ENCODE peak calls at places on chromosomes 3 and 15, in four cellular contexts. A is heart right ventricle, G is ascending aorta, O is breast epithelium. T is an unnamed sample.

GRCh38 chr3:51388286-51389029 is 2.6 kb upstream of the RBM15B start:
- DNase-seq in O (no peak), A (no peak), G (peak; percentile 56), T (no peak)

GRCh38 chr15:48557335-48557734 is 88.2 kb downstream of the FBN1 start:
- DNase-seq in O (no peak), G (no peak), A (peak; percentile 40), T (no peak)

GRCh38 chr3:176697284-176697889 is 499.9 kb downstream of the TBL1XR1 start:
- DNase-seq in G (no peak), O (no peak), A (no peak), T (no peak)

GRCh38 chr3:96236499-96236898 is 577.9 kb upstream of the EPHA6 start:
- DNase-seq in O (no peak), A (no peak), G (no peak), T (no peak)

GRCh38 chr15:33086500-33087141 is 107.9 kb downstream of the FMN1 start:
- DNase-seq in O (no peak), A (no peak), G (no peak), T (no peak)

GRCh38 chr3:164393171-164393570 is 685.1 kb downstream of the SI start:
- DNase-seq in G (no peak), O (no peak), A (no peak), T (no peak)

GRCh38 chr3:58526124-58526957 is 10.6 kb downstream of the ACOX2 start:
- DNase-seq in G (no peak), O (no peak), A (no peak), T (no peak)

GRCh38 chr3:61454806-61455205 is 106.6 kb upstream of the PTPRG start:
- DNase-seq in A (no peak), O (no peak), G (no peak), T (no peak)

GRCh38 chr15:70251246-70251990 is 153.7 kb upstream of the TLE3 start:
- DNase-seq in A (no peak), G (no peak), O (no peak), T (no peak)

GRCh38 chr3:118987466-118987865 is 47.2 kb downstream of the IGSF11 start:
- DNase-seq in A (peak; percentile 58), G (no peak), O (peak; percentile 69), T (no peak)

GRCh38 chr3:127141921-127142730 is 50.8 kb upstream of the PRR23E start:
- DNase-seq in O (no peak), G (peak; percentile 43), A (no peak), T (no peak)

GRCh38 chr15:40909662-40910625 is 15.7 kb downstream of the VPS18 start:
- DNase-seq in G (no peak), A (no peak), O (peak; percentile 45), T (no peak)

GRCh38 chr3:4218426-4219226 is 84.5 kb upstream of the SETMAR start:
- DNase-seq in A (no peak), G (no peak), O (peak; percentile 19), T (no peak)

GRCh38 chr15:77456746-77457618 is 36.3 kb downstream of the HMG20A start:
- DNase-seq in O (no peak), A (no peak), G (no peak), T (no peak)

GRCh38 chr3:122893282-122893681 is 98.4 kb downstream of the SLC49A4 start:
- DNase-seq in G (no peak), A (no peak), O (no peak), T (no peak)

GRCh38 chr15:75928680-75929608 is 25.3 kb downstream of the FBXO22 start:
- DNase-seq in G (no peak), A (no peak), O (no peak), T (no peak)

GRCh38 chr3:122331886-122332285 is 6.8 kb downstream of the CSTA start:
- DNase-seq in O (no peak), A (no peak), G (no peak), T (no peak)

GRCh38 chr3:44499149-44499898 is 21.9 kb upstream of the ZNF445 start:
- DNase-seq in G (no peak), O (no peak), A (no peak), T (no peak)
- H3K9me3 ChIP-seq in G (peaks cover 90% of the 10 kb centered on the region), O (peaks cover 58% of the 10 kb centered on the region), A (peaks cover 95% of the 10 kb centered on the region), T (peaks cover 59% of the 10 kb centered on the region)

GRCh38 chr3:22759636-22760310 is 443.4 kb upstream of the UBE2E2 start:
- DNase-seq in A (no peak), O (no peak), G (no peak), T (no peak)
- H3K9me3 ChIP-seq in A (no peaks in the 10 kb centered on the region), O (no peaks in the 10 kb centered on the region), G (no peaks in the 10 kb centered on the region), T (peaks cover 7% of the 10 kb centered on the region)

GRCh38 chr15:20368974-20369373 is 172.6 kb downstream of the GOLGA6L6 start:
- DNase-seq in O (no peak), A (no peak), G (no peak), T (no peak)

DNA sequence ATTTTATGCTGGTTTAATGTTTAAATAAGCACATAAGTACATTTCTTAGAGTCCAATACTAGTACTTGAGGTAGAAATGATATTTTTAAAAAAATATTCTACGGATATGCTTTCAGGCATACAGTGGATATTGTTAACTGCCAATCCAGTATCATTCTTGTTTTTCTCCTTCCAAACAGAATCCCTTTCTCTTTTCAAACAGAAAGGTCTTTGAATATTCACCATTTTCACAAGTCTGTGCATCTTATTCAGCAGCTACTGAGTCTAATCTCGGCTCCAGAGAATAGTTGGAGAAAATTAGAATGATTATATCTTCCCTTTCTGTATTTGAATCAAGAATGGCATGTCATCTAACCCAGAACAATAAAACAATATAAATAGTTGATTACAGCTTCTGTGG is 174.5 kb downstream of the GOLGA6L6 start:
- DNase-seq in G (no peak), O (no peak), A (no peak), T (no peak)
- H3K9me3 ChIP-seq in G (no peaks in the 10 kb centered on the region), O (no peaks in the 10 kb centered on the region), A (no peaks in the 10 kb centered on the region), T (no peaks in the 10 kb centered on the region)

GRCh38 chr15:99619712-99620111 is 53.9 kb downstream of the MEF2A start:
- DNase-seq in G (no peak), O (no peak), A (no peak), T (no peak)

GRCh38 chr15:99620178-99620577 is 54.4 kb downstream of the MEF2A start:
- DNase-seq in O (no peak), G (no peak), A (no peak), T (no peak)

GRCh38 chr15:99616773-99617342 is 51.1 kb downstream of the MEF2A start:
- DNase-seq in O (no peak), A (no peak), G (no peak), T (no peak)

GRCh38 chr15:99618941-99619411 is 53.2 kb downstream of the MEF2A start:
- DNase-seq in O (no peak), A (no peak), G (no peak), T (no peak)

DNA sequence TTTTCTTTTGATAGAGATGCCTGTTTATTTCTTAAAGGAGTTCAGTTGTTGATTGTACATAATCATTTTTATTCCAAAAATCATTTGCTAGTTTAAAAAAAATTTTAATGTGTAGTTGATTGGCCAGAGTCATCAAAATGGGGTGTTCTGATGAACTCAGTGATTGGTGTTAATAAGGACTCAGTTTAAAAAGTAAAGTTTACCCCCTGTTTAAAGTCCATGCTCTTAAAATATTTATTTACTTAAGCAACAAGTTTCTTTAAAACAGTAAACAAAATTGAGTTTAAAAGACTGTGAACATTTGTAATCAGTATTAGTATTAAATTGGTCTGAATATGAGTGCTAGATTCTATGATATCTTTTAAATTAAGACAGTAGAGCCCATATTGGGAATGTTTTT is 56.0 kb downstream of the MEF2A start:
- DNase-seq in O (no peak), A (no peak), G (no peak), T (no peak)
- H3K9me3 ChIP-seq in O (no peaks in the 10 kb centered on the region), A (peaks cover 16% of the 10 kb centered on the region), G (peaks cover 12% of the 10 kb centered on the region), T (peaks cover 8% of the 10 kb centered on the region)

GRCh38 chr15:25235391-25235790 is 203.4 kb downstream of the UBE3A start:
- DNase-seq in G (no peak), O (no peak), A (no peak), T (no peak)
- H3K9me3 ChIP-seq in G (peaks cover 6% of the 10 kb centered on the region), O (peaks cover 76% of the 10 kb centered on the region), A (peaks cover 89% of the 10 kb centered on the region), T (no peaks in the 10 kb centered on the region)

DNA sequence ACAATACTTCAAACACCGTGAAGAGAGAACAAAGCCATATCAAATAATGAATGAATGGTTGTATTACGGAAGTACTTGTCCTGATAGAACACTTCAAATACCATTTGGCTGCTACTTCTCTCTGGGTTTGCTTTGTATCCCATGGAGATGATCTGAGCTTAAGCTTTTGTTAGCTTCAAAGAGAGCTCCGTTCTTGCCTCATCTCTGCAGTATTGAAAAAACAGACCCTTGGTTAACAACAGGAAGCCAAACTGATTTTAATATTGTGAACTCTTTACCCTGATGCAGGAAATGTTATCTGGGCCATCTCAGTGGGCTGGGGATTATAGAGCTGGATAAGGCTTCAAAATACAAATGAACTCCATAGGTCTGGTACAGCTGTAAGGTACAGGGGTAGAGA is 101.0 kb downstream of the CHL1 start:
- DNase-seq in O (no peak), G (no peak), A (no peak), T (no peak)
- H3K9me3 ChIP-seq in O (no peaks in the 10 kb centered on the region), G (no peaks in the 10 kb centered on the region), A (peaks cover under 1% of the 10 kb centered on the region), T (no peaks in the 10 kb centered on the region)

GRCh38 chr15:25095179-25095578 is 140.4 kb downstream of the SNRPN start:
- DNase-seq in A (no peak), G (no peak), O (no peak), T (no peak)
- H3K9me3 ChIP-seq in A (peaks cover 100% of the 10 kb centered on the region), G (peaks cover 83% of the 10 kb centered on the region), O (peaks cover 78% of the 10 kb centered on the region), T (peaks cover 90% of the 10 kb centered on the region)

GRCh38 chr15:90643301-90643632 is 73.9 kb upstream of the BLM start:
- DNase-seq in A (no peak), G (no peak), O (no peak), T (no peak)
- H3K9me3 ChIP-seq in A (no peaks in the 10 kb centered on the region), G (no peaks in the 10 kb centered on the region), O (no peaks in the 10 kb centered on the region), T (no peaks in the 10 kb centered on the region)

DNA sequence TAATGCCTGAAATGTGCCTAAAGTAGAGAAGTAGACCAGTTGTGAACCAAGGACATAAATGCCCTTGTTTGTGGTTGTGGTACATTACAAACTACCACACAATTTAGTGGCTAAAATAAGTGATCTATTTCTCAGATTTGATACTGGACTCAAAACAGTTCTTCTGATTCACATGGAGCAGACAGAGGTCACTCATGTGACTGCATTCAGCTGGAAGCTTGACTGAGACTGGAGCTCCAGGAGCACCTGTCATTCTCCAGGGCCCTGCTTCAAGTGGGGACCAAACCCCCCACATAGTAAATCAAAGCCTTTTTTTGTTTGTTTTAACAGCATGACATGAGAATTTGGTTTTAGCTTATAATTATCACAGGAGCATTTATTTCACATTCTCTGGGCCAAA is 301.2 kb downstream of the OXSM start:
- DNase-seq in A (no peak), O (no peak), G (no peak), T (no peak)
- H3K9me3 ChIP-seq in A (peaks cover 65% of the 10 kb centered on the region), O (peaks cover 18% of the 10 kb centered on the region), G (peaks cover 6% of the 10 kb centered on the region), T (peaks cover 11% of the 10 kb centered on the region)

T was measured in CD4-positive, alpha-beta T cell.